ENCODE peak calls at places on chromosomes 16 and 17, in five cellular contexts. X is left colon, C is activated B cell treated with CpG ODN at 0.5 μM for 24 hours, Q is NAMALWA, P is upper lobe of right lung. I is an unnamed sample.

GRCh38 chr17:41446806-41447205 is 6.0 kb upstream of the KRT38 start:
- DNase-seq in Q (no peak), X (no peak), C (no peak), P (no peak), I (no peak)

GRCh38 chr16:14196011-14196410 is 124.9 kb downstream of the MRTFB start:
- DNase-seq in X (no peak), C (no peak), Q (no peak), P (no peak), I (no peak)

GRCh38 chr17:7838291-7839075 is 4.5 kb downstream of the KDM6B start:
- DNase-seq in C (no peak), X (peak), P (no peak), Q (peak), I (no peak)

GRCh38 chr17:45234641-45235040 is 13.0 kb downstream of the FMNL1 start:
- DNase-seq in P (no peak), X (no peak), C (no peak), Q (peak), I (no peak)

GRCh38 chr17:17179371-17179827 is 26.7 kb downstream of the PLD6 start:
- DNase-seq in C (no peak), X (no peak), P (no peak), Q (no peak), I (no peak)

GRCh38 chr17:64580384-64581307 is 73.9 kb downstream of the CEP95 start:
- DNase-seq in X (no peak), C (no peak), P (no peak), Q (no peak), I (no peak)

GRCh38 chr17:71032746-71033273 is 863.5 kb downstream of the KCNJ2 start:
- DNase-seq in X (no peak), Q (no peak), P (no peak), C (no peak), I (no peak)

GRCh38 chr17:8628609-8629169 is 1.8 kb downstream of the MYH10 start:
- DNase-seq in Q (no peak), X (no peak), P (no peak), C (no peak), I (no peak)

GRCh38 chr17:45221081-45221996 is at the start of gene FMNL1:
- DNase-seq in X (no peak), P (peak), C (peak), Q (peak), I (peak)

GRCh38 chr17:60971515-60972369 is 294.1 kb downstream of the BCAS3 start:
- DNase-seq in C (no peak), P (no peak), X (no peak), Q (peak), I (no peak)

GRCh38 chr17:74833501-74834361 is 26.0 kb downstream of the GRIN2C start:
- DNase-seq in Q (peak), X (no peak), P (no peak), C (peak), I (peak)

GRCh38 chr16:84588991-84589390 is 28.9 kb downstream of the COTL1 start:
- DNase-seq in X (no peak), C (no peak), Q (no peak), P (no peak), I (no peak)

GRCh38 chr16:48963901-48964615 is 317.6 kb downstream of the CBLN1 start:
- DNase-seq in Q (no peak), C (no peak), X (no peak), P (no peak), I (no peak)

GRCh38 chr16:67441907-67442306 is 11.0 kb downstream of the HSD11B2 start:
- DNase-seq in X (no peak), P (no peak), Q (no peak), C (no peak), I (no peak)

GRCh38 chr16:71537643-71538042 is 11.4 kb downstream of the CHST4 start:
- DNase-seq in X (no peak), Q (peak), P (no peak), C (no peak), I (no peak)

GRCh38 chr17:34386925-34387550 is 24.0 kb upstream of the CCL1 start:
- DNase-seq in C (no peak), X (no peak), Q (no peak), P (no peak), I (no peak)

GRCh38 chr16:21953541-21953902 is 361 bp downstream of the UQCRC2 start:
- DNase-seq in C (no peak), X (no peak), Q (no peak), P (no peak), I (no peak)

GRCh38 chr17:35046740-35047283 is 16.7 kb downstream of the RFFL start:
- DNase-seq in P (no peak), C (no peak), Q (peak), X (no peak), I (no peak)

I was measured in lower lobe of right lung.